ENCODE peak calls at places on chromosomes 2 and 18, in four cellular contexts. E is GM23248, H is MM.1S, G is SK-N-SH. J is an unnamed sample. For H4K20me1 and H3F3A, the result is how much of the 10 kb centered on the place peaks cover.

GRCh38 chr2:25161055-25161781 is 7.2 kb downstream of the POMC start:
- DNase-seq in E (peak), H (peak), G (no peak), J (no peak)

GRCh38 chr2:101251844-101252407 is 760 bp upstream of the CNOT11 start:
- DNase-seq in H (peak), G (peak), E (no peak), J (peak)

GRCh38 chr2:8314063-8314462 is 367.8 kb upstream of the ID2 start:
- DNase-seq in G (no peak), H (no peak), E (no peak), J (no peak)

GRCh38 chr2:28381225-28382180 is 11.2 kb upstream of the FOSL2 start:
- DNase-seq in G (no peak), H (no peak), E (no peak), J (no peak)

GRCh38 chr2:148615446-148615845 is 29.1 kb upstream of the EPC2 start:
- DNase-seq in H (no peak), G (peak), E (no peak), J (no peak)

GRCh38 chr2:191166111-191166755 is 15.4 kb upstream of the STAT4 start:
- DNase-seq in G (no peak), E (peak), H (no peak), J (peak)

GRCh38 chr2:53452957-53453748 is 314.5 kb upstream of the CHAC2 start:
- DNase-seq in E (no peak), G (no peak), H (no peak), J (no peak)

GRCh38 chr2:65589667-65590066 is 157.3 kb upstream of the SPRED2 start:
- DNase-seq in E (no peak), G (no peak), H (no peak), J (no peak)

GRCh38 chr2:73925853-73926492 is 707 bp upstream of the DGUOK start:
- DNase-seq in E (no peak), G (peak), H (no peak), J (no peak)

GRCh38 chr2:10340593-10340975 is 37.9 kb downstream of the HPCAL1 start:
- DNase-seq in G (no peak), E (no peak), H (no peak), J (no peak)

GRCh38 chr2:8644605-8645175 is 37.2 kb upstream of the ID2 start:
- DNase-seq in G (no peak), E (no peak), H (no peak), J (no peak)

GRCh38 chr2:53129851-53130250 is 637.8 kb upstream of the CHAC2 start:
- DNase-seq in H (no peak), G (no peak), E (peak), J (no peak)

GRCh38 chr2:121030523-121030922 is 254.5 kb downstream of the TFCP2L1 start:
- DNase-seq in H (no peak), E (no peak), G (no peak), J (no peak)

GRCh38 chr2:174967086-174967485 is 38.1 kb downstream of the CHN1 start:
- DNase-seq in E (no peak), H (no peak), G (no peak), J (no peak)

GRCh38 chr2:212330263-212330662 is 208.3 kb downstream of the ERBB4 start:
- DNase-seq in H (no peak), E (peak), G (no peak), J (no peak)

GRCh38 chr2:230738391-230738811 is 25.8 kb downstream of the CAB39 start:
- DNase-seq in H (no peak), E (peak), G (no peak), J (no peak)
- H4K20me1 ChIP-seq in H (under half), E (under half), G (under half), J (under half)

GRCh38 chr2:68764781-68765385 is 30.3 kb downstream of the ARHGAP25 start:
- DNase-seq in E (no peak), G (no peak), H (no peak), J (no peak)

GRCh38 chr2:68767031-68767961 is 32.7 kb downstream of the ARHGAP25 start:
- DNase-seq in G (no peak), H (peak), E (no peak), J (no peak)

GRCh38 chr2:68764041-68764780 is 29.6 kb downstream of the ARHGAP25 start:
- DNase-seq in E (no peak), G (no peak), H (no peak), J (no peak)

GRCh38 chr2:68766378-68766845 is 31.8 kb downstream of the ARHGAP25 start:
- DNase-seq in H (peak), G (no peak), E (no peak), J (no peak)

GRCh38 chr2:68765739-68766377 is 31.2 kb downstream of the ARHGAP25 start:
- DNase-seq in G (no peak), E (no peak), H (peak), J (no peak)
- H3F3A ChIP-seq in G (under half), E (under half), H (under half), J (under half)

DNA sequence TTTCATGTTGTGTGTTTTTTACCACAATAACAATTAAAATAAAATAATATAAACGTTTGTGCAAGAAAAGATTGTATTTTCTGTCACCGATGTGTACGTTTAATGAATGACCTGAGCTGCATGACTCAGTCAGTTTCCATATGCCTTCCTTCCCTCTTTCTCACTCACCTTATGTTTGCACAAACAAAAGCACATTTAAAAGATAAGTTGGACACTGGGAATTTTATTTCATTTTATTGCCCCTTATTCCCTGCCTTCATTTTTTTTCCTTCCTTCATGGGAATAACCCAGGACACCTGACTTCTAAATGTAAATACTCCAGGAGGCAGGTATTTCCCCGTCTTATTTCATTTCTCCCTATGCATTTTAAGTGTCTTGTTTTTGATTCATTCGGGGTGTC is 143.6 kb upstream of the TTC39C start:
- DNase-seq in G (no peak), H (no peak), E (no peak), J (no peak)
- H3K9ac ChIP-seq in G (no peak), H (no peak), E (no peak), J (no peak)

GRCh38 chr18:48922203-48922800 is 28.5 kb downstream of the SMAD7 start:
- DNase-seq in G (no peak), E (peak), H (no peak), J (peak)

GRCh38 chr18:48919547-48919946 is 31.2 kb downstream of the SMAD7 start:
- DNase-seq in G (no peak), H (no peak), E (peak), J (no peak)

GRCh38 chr18:48922801-48923730 is 27.7 kb downstream of the SMAD7 start:
- DNase-seq in G (no peak), E (peak), H (no peak), J (peak)

GRCh38 chr18:48920408-48921038 is 30.2 kb downstream of the SMAD7 start:
- DNase-seq in G (no peak), H (no peak), E (peak), J (peak)

GRCh38 chr18:48921305-48922202 is 29.2 kb downstream of the SMAD7 start:
- DNase-seq in E (peak), H (no peak), G (no peak), J (peak)
- H4K20me1 ChIP-seq in E (under half), H (under half), G (half or more), J (under half)